ENCODE peak calls at places on chromosomes 12 and 14, in ten cellular contexts. One of them, this sample, is unnamed.

GRCh38 chr14:29215853-29216252 is 449.3 kb downstream of the FOXG1 start:
- DNase-seq in neuronal stem cell: no peak
- DNase-seq in testis: no peak
- DNase-seq in AG10803: peak; percentile 39
- DNase-seq in T-cell: no peak
- DNase-seq in chondrocyte: no peak
- DNase-seq in IMR-90: no peak
- DNase-seq in putamen: no peak
- DNase-seq in HEK293T: no peak
- DNase-seq in stimulated activated CD4-positive, alpha-beta T cell treated with anti-CD3 and anti-CD28 coated beads, Interleukin-12 subunit alpha, Interleukin-12 subunit beta, amount 100 ng/mL, for 4 hours: no peak
- DNase-seq in this sample: no peak

GRCh38 chr12:121581681-121582439 is 1.0 kb upstream of the KDM2B start:
- DNase-seq in neuronal stem cell: peak; percentile 8
- DNase-seq in testis: no peak
- DNase-seq in AG10803: peak; percentile 71
- DNase-seq in T-cell: no peak
- DNase-seq in chondrocyte: no peak
- DNase-seq in IMR-90: peak; percentile 50
- DNase-seq in putamen: no peak
- DNase-seq in HEK293T: no peak
- DNase-seq in stimulated activated CD4-positive, alpha-beta T cell treated with anti-CD3 and anti-CD28 coated beads, Interleukin-12 subunit alpha, Interleukin-12 subunit beta, amount 100 ng/mL, for 4 hours: no peak
- DNase-seq in this sample: peak; percentile 73

GRCh38 chr14:68792022-68792829 is 641 bp downstream of the ZFP36L1 start:
- DNase-seq in neuronal stem cell: no peak
- DNase-seq in testis: peak; percentile 15
- DNase-seq in AG10803: peak; percentile 25
- DNase-seq in T-cell: no peak
- DNase-seq in chondrocyte: no peak
- DNase-seq in IMR-90: no peak
- DNase-seq in putamen: no peak
- DNase-seq in HEK293T: no peak
- DNase-seq in stimulated activated CD4-positive, alpha-beta T cell treated with anti-CD3 and anti-CD28 coated beads, Interleukin-12 subunit alpha, Interleukin-12 subunit beta, amount 100 ng/mL, for 4 hours: no peak
- DNase-seq in this sample: no peak

GRCh38 chr14:73250781-73251500 is 13.6 kb downstream of the PAPLN start:
- DNase-seq in neuronal stem cell: no peak
- DNase-seq in testis: no peak
- DNase-seq in AG10803: no peak
- DNase-seq in T-cell: no peak
- DNase-seq in chondrocyte: no peak
- DNase-seq in IMR-90: no peak
- DNase-seq in putamen: no peak
- DNase-seq in HEK293T: no peak
- DNase-seq in stimulated activated CD4-positive, alpha-beta T cell treated with anti-CD3 and anti-CD28 coated beads, Interleukin-12 subunit alpha, Interleukin-12 subunit beta, amount 100 ng/mL, for 4 hours: no peak
- DNase-seq in this sample: no peak

GRCh38 chr12:84131076-84131475 is 781.5 kb downstream of the SLC6A15 start:
- DNase-seq in neuronal stem cell: no peak
- DNase-seq in testis: no peak
- DNase-seq in AG10803: peak; percentile 60
- DNase-seq in T-cell: no peak
- DNase-seq in chondrocyte: no peak
- DNase-seq in IMR-90: peak; percentile 83
- DNase-seq in putamen: no peak
- DNase-seq in HEK293T: no peak
- DNase-seq in stimulated activated CD4-positive, alpha-beta T cell treated with anti-CD3 and anti-CD28 coated beads, Interleukin-12 subunit alpha, Interleukin-12 subunit beta, amount 100 ng/mL, for 4 hours: no peak
- DNase-seq in this sample: no peak

GRCh38 chr14:74976264-74977113 is 21.1 kb upstream of the PGF start:
- DNase-seq in neuronal stem cell: no peak
- DNase-seq in testis: no peak
- DNase-seq in AG10803: no peak
- DNase-seq in T-cell: no peak
- DNase-seq in chondrocyte: no peak
- DNase-seq in IMR-90: no peak
- DNase-seq in putamen: no peak
- DNase-seq in HEK293T: peak; percentile 5
- DNase-seq in stimulated activated CD4-positive, alpha-beta T cell treated with anti-CD3 and anti-CD28 coated beads, Interleukin-12 subunit alpha, Interleukin-12 subunit beta, amount 100 ng/mL, for 4 hours: no peak
- DNase-seq in this sample: no peak

GRCh38 chr14:88189040-88189839 is 133.8 kb downstream of the KCNK10 start:
- DNase-seq in neuronal stem cell: peak; percentile 81
- DNase-seq in testis: peak; percentile 96
- DNase-seq in AG10803: peak; percentile 85
- DNase-seq in T-cell: peak; percentile 27
- DNase-seq in chondrocyte: no peak
- DNase-seq in IMR-90: peak; percentile 87
- DNase-seq in putamen: peak; percentile 80
- DNase-seq in HEK293T: peak; percentile 62
- DNase-seq in stimulated activated CD4-positive, alpha-beta T cell treated with anti-CD3 and anti-CD28 coated beads, Interleukin-12 subunit alpha, Interleukin-12 subunit beta, amount 100 ng/mL, for 4 hours: peak; percentile 30
- DNase-seq in this sample: peak; percentile 86

GRCh38 chr12:53757095-53757770 is 5.5 kb upstream of the CISTR start:
- DNase-seq in neuronal stem cell: peak; percentile 92
- DNase-seq in testis: peak; percentile 93
- DNase-seq in AG10803: peak; percentile 63
- DNase-seq in T-cell: peak; percentile 72
- DNase-seq in chondrocyte: no peak
- DNase-seq in IMR-90: peak; percentile 55
- DNase-seq in putamen: no peak
- DNase-seq in HEK293T: peak; percentile 88
- DNase-seq in stimulated activated CD4-positive, alpha-beta T cell treated with anti-CD3 and anti-CD28 coated beads, Interleukin-12 subunit alpha, Interleukin-12 subunit beta, amount 100 ng/mL, for 4 hours: peak; percentile 78
- DNase-seq in this sample: peak; percentile 73

GRCh38 chr12:127680516-127680915 is 586.5 kb upstream of the TMEM132C start:
- DNase-seq in neuronal stem cell: no peak
- DNase-seq in testis: no peak
- DNase-seq in AG10803: peak; percentile 77
- DNase-seq in T-cell: no peak
- DNase-seq in chondrocyte: no peak
- DNase-seq in IMR-90: no peak
- DNase-seq in putamen: no peak
- DNase-seq in HEK293T: no peak
- DNase-seq in stimulated activated CD4-positive, alpha-beta T cell treated with anti-CD3 and anti-CD28 coated beads, Interleukin-12 subunit alpha, Interleukin-12 subunit beta, amount 100 ng/mL, for 4 hours: no peak
- DNase-seq in this sample: no peak

GRCh38 chr12:49294086-49294803 is 702 bp upstream of the PRPH start:
- DNase-seq in neuronal stem cell: no peak
- DNase-seq in testis: no peak
- DNase-seq in AG10803: no peak
- DNase-seq in T-cell: no peak
- DNase-seq in chondrocyte: peak; percentile 70
- DNase-seq in IMR-90: no peak
- DNase-seq in putamen: no peak
- DNase-seq in HEK293T: no peak
- DNase-seq in stimulated activated CD4-positive, alpha-beta T cell treated with anti-CD3 and anti-CD28 coated beads, Interleukin-12 subunit alpha, Interleukin-12 subunit beta, amount 100 ng/mL, for 4 hours: no peak
- DNase-seq in this sample: no peak

GRCh38 chr14:88559852-88560251 is 3.0 kb upstream of the ZC3H14 start:
- DNase-seq in neuronal stem cell: no peak
- DNase-seq in testis: no peak
- DNase-seq in AG10803: peak; percentile 76
- DNase-seq in T-cell: no peak
- DNase-seq in chondrocyte: no peak
- DNase-seq in IMR-90: peak; percentile 72
- DNase-seq in putamen: peak; percentile 8
- DNase-seq in HEK293T: no peak
- DNase-seq in stimulated activated CD4-positive, alpha-beta T cell treated with anti-CD3 and anti-CD28 coated beads, Interleukin-12 subunit alpha, Interleukin-12 subunit beta, amount 100 ng/mL, for 4 hours: no peak
- DNase-seq in this sample: peak; percentile 46

GRCh38 chr12:20105938-20106337 is 262.4 kb upstream of the PDE3A start:
- DNase-seq in neuronal stem cell: no peak
- DNase-seq in testis: no peak
- DNase-seq in AG10803: peak; percentile 56
- DNase-seq in T-cell: no peak
- DNase-seq in chondrocyte: no peak
- DNase-seq in IMR-90: peak; percentile 65
- DNase-seq in putamen: no peak
- DNase-seq in HEK293T: no peak
- DNase-seq in stimulated activated CD4-positive, alpha-beta T cell treated with anti-CD3 and anti-CD28 coated beads, Interleukin-12 subunit alpha, Interleukin-12 subunit beta, amount 100 ng/mL, for 4 hours: no peak
- DNase-seq in this sample: no peak

GRCh38 chr12:27309293-27309994 is 23.2 kb upstream of the BMAL2 start:
- DNase-seq in neuronal stem cell: no peak
- DNase-seq in testis: no peak
- DNase-seq in AG10803: no peak
- DNase-seq in T-cell: no peak
- DNase-seq in chondrocyte: no peak
- DNase-seq in IMR-90: no peak
- DNase-seq in putamen: no peak
- DNase-seq in HEK293T: no peak
- DNase-seq in stimulated activated CD4-positive, alpha-beta T cell treated with anti-CD3 and anti-CD28 coated beads, Interleukin-12 subunit alpha, Interleukin-12 subunit beta, amount 100 ng/mL, for 4 hours: no peak
- DNase-seq in this sample: no peak

GRCh38 chr12:3928538-3929220 is 55.5 kb upstream of the PARP11 start:
- DNase-seq in neuronal stem cell: no peak
- DNase-seq in testis: peak; percentile 32
- DNase-seq in AG10803: no peak
- DNase-seq in T-cell: no peak
- DNase-seq in chondrocyte: no peak
- DNase-seq in IMR-90: no peak
- DNase-seq in putamen: no peak
- DNase-seq in HEK293T: no peak
- DNase-seq in stimulated activated CD4-positive, alpha-beta T cell treated with anti-CD3 and anti-CD28 coated beads, Interleukin-12 subunit alpha, Interleukin-12 subunit beta, amount 100 ng/mL, for 4 hours: no peak
- DNase-seq in this sample: no peak

GRCh38 chr14:68688872-68689371 is 103.9 kb downstream of the ZFP36L1 start:
- DNase-seq in neuronal stem cell: peak; percentile 23
- DNase-seq in testis: peak; percentile 43
- DNase-seq in AG10803: peak; percentile 86
- DNase-seq in T-cell: no peak
- DNase-seq in chondrocyte: no peak
- DNase-seq in IMR-90: peak; percentile 76
- DNase-seq in putamen: no peak
- DNase-seq in HEK293T: no peak
- DNase-seq in stimulated activated CD4-positive, alpha-beta T cell treated with anti-CD3 and anti-CD28 coated beads, Interleukin-12 subunit alpha, Interleukin-12 subunit beta, amount 100 ng/mL, for 4 hours: no peak
- DNase-seq in this sample: no peak

GRCh38 chr14:58072288-58073071 is 79.5 kb downstream of the ARMH4 start:
- DNase-seq in neuronal stem cell: peak; percentile 70
- DNase-seq in testis: peak; percentile 47
- DNase-seq in AG10803: peak; percentile 72
- DNase-seq in T-cell: peak; percentile 12
- DNase-seq in chondrocyte: no peak
- DNase-seq in IMR-90: peak; percentile 74
- DNase-seq in putamen: peak; percentile 47
- DNase-seq in HEK293T: peak; percentile 70
- DNase-seq in stimulated activated CD4-positive, alpha-beta T cell treated with anti-CD3 and anti-CD28 coated beads, Interleukin-12 subunit alpha, Interleukin-12 subunit beta, amount 100 ng/mL, for 4 hours: peak; percentile 7
- DNase-seq in this sample: peak; percentile 37

GRCh38 chr12:100566887-100567637 is 6.4 kb upstream of the GAS2L3 start:
- DNase-seq in neuronal stem cell: no peak
- DNase-seq in testis: peak; percentile 39
- DNase-seq in AG10803: no peak
- DNase-seq in T-cell: no peak
- DNase-seq in chondrocyte: no peak
- DNase-seq in IMR-90: peak; percentile 34
- DNase-seq in putamen: peak; percentile 36
- DNase-seq in HEK293T: no peak
- DNase-seq in stimulated activated CD4-positive, alpha-beta T cell treated with anti-CD3 and anti-CD28 coated beads, Interleukin-12 subunit alpha, Interleukin-12 subunit beta, amount 100 ng/mL, for 4 hours: no peak
- DNase-seq in this sample: peak; percentile 56

GRCh38 chr12:80101126-80101525 is 1.8 kb downstream of the OTOGL start:
- DNase-seq in neuronal stem cell: no peak
- DNase-seq in testis: no peak
- DNase-seq in AG10803: no peak
- DNase-seq in T-cell: no peak
- DNase-seq in chondrocyte: no peak
- DNase-seq in IMR-90: no peak
- DNase-seq in putamen: peak; percentile 46
- DNase-seq in HEK293T: no peak
- DNase-seq in stimulated activated CD4-positive, alpha-beta T cell treated with anti-CD3 and anti-CD28 coated beads, Interleukin-12 subunit alpha, Interleukin-12 subunit beta, amount 100 ng/mL, for 4 hours: no peak
- DNase-seq in this sample: no peak

GRCh38 chr12:49976547-49976946 is 3.8 kb downstream of the AQP6 start:
- DNase-seq in neuronal stem cell: no peak
- DNase-seq in testis: no peak
- DNase-seq in AG10803: no peak
- DNase-seq in T-cell: no peak
- DNase-seq in chondrocyte: peak; percentile 28
- DNase-seq in IMR-90: no peak
- DNase-seq in putamen: no peak
- DNase-seq in HEK293T: no peak
- DNase-seq in stimulated activated CD4-positive, alpha-beta T cell treated with anti-CD3 and anti-CD28 coated beads, Interleukin-12 subunit alpha, Interleukin-12 subunit beta, amount 100 ng/mL, for 4 hours: no peak
- DNase-seq in this sample: no peak

GRCh38 chr12:109098671-109099070 is 1.3 kb downstream of the UNG start:
- DNase-seq in neuronal stem cell: no peak
- DNase-seq in testis: no peak
- DNase-seq in AG10803: no peak
- DNase-seq in T-cell: no peak
- DNase-seq in chondrocyte: no peak
- DNase-seq in IMR-90: no peak
- DNase-seq in putamen: no peak
- DNase-seq in HEK293T: no peak
- DNase-seq in stimulated activated CD4-positive, alpha-beta T cell treated with anti-CD3 and anti-CD28 coated beads, Interleukin-12 subunit alpha, Interleukin-12 subunit beta, amount 100 ng/mL, for 4 hours: no peak
- DNase-seq in this sample: no peak

GRCh38 chr12:103313894-103314293 is 181.9 kb downstream of the C12orf42 start:
- DNase-seq in neuronal stem cell: no peak
- DNase-seq in testis: no peak
- DNase-seq in AG10803: no peak
- DNase-seq in T-cell: no peak
- DNase-seq in chondrocyte: no peak
- DNase-seq in IMR-90: no peak
- DNase-seq in putamen: no peak
- DNase-seq in HEK293T: no peak
- DNase-seq in stimulated activated CD4-positive, alpha-beta T cell treated with anti-CD3 and anti-CD28 coated beads, Interleukin-12 subunit alpha, Interleukin-12 subunit beta, amount 100 ng/mL, for 4 hours: no peak
- DNase-seq in this sample: no peak

GRCh38 chr14:37195327-37195726 is 2.4 kb upstream of the MIPOL1 start:
- DNase-seq in neuronal stem cell: no peak
- DNase-seq in testis: no peak
- DNase-seq in AG10803: peak; percentile 57
- DNase-seq in T-cell: no peak
- DNase-seq in chondrocyte: no peak
- DNase-seq in IMR-90: peak; percentile 87
- DNase-seq in putamen: no peak
- DNase-seq in HEK293T: no peak
- DNase-seq in stimulated activated CD4-positive, alpha-beta T cell treated with anti-CD3 and anti-CD28 coated beads, Interleukin-12 subunit alpha, Interleukin-12 subunit beta, amount 100 ng/mL, for 4 hours: no peak
- DNase-seq in this sample: no peak

GRCh38 chr14:76957224-76957881 is 71.2 kb downstream of the IRF2BPL start:
- DNase-seq in neuronal stem cell: no peak
- DNase-seq in testis: no peak
- DNase-seq in AG10803: no peak
- DNase-seq in T-cell: no peak
- DNase-seq in chondrocyte: no peak
- DNase-seq in IMR-90: no peak
- DNase-seq in putamen: peak; percentile 24
- DNase-seq in HEK293T: no peak
- DNase-seq in stimulated activated CD4-positive, alpha-beta T cell treated with anti-CD3 and anti-CD28 coated beads, Interleukin-12 subunit alpha, Interleukin-12 subunit beta, amount 100 ng/mL, for 4 hours: no peak
- DNase-seq in this sample: no peak

GRCh38 chr14:51328942-51329350 is 88.9 kb downstream of the TMX1 start:
- DNase-seq in neuronal stem cell: no peak
- DNase-seq in testis: no peak
- DNase-seq in AG10803: peak; percentile 83
- DNase-seq in T-cell: no peak
- DNase-seq in chondrocyte: no peak
- DNase-seq in IMR-90: peak; percentile 69
- DNase-seq in putamen: no peak
- DNase-seq in HEK293T: no peak
- DNase-seq in stimulated activated CD4-positive, alpha-beta T cell treated with anti-CD3 and anti-CD28 coated beads, Interleukin-12 subunit alpha, Interleukin-12 subunit beta, amount 100 ng/mL, for 4 hours: no peak
- DNase-seq in this sample: no peak

GRCh38 chr12:96447256-96447655 is 42.1 kb upstream of the CFAP54 start:
- DNase-seq in neuronal stem cell: no peak
- DNase-seq in testis: no peak
- DNase-seq in AG10803: no peak
- DNase-seq in T-cell: no peak
- DNase-seq in chondrocyte: no peak
- DNase-seq in IMR-90: no peak
- DNase-seq in putamen: no peak
- DNase-seq in HEK293T: no peak
- DNase-seq in stimulated activated CD4-positive, alpha-beta T cell treated with anti-CD3 and anti-CD28 coated beads, Interleukin-12 subunit alpha, Interleukin-12 subunit beta, amount 100 ng/mL, for 4 hours: no peak
- DNase-seq in this sample: no peak

GRCh38 chr14:99287269-99287942 is 15.4 kb upstream of the BCL11B start:
- DNase-seq in neuronal stem cell: no peak
- DNase-seq in testis: no peak
- DNase-seq in AG10803: no peak
- DNase-seq in T-cell: no peak
- DNase-seq in chondrocyte: no peak
- DNase-seq in IMR-90: no peak
- DNase-seq in putamen: no peak
- DNase-seq in HEK293T: no peak
- DNase-seq in stimulated activated CD4-positive, alpha-beta T cell treated with anti-CD3 and anti-CD28 coated beads, Interleukin-12 subunit alpha, Interleukin-12 subunit beta, amount 100 ng/mL, for 4 hours: no peak
- DNase-seq in this sample: no peak

GRCh38 chr14:101583006-101583708 is 21.9 kb downstream of the DIO3 start:
- DNase-seq in neuronal stem cell: no peak
- DNase-seq in testis: no peak
- DNase-seq in AG10803: no peak
- DNase-seq in T-cell: no peak
- DNase-seq in chondrocyte: peak; percentile 52
- DNase-seq in IMR-90: no peak
- DNase-seq in putamen: no peak
- DNase-seq in HEK293T: no peak
- DNase-seq in stimulated activated CD4-positive, alpha-beta T cell treated with anti-CD3 and anti-CD28 coated beads, Interleukin-12 subunit alpha, Interleukin-12 subunit beta, amount 100 ng/mL, for 4 hours: no peak
- DNase-seq in this sample: no peak

GRCh38 chr12:112327209-112327930 is 54.9 kb downstream of the HECTD4 start:
- DNase-seq in neuronal stem cell: no peak
- DNase-seq in testis: no peak
- DNase-seq in AG10803: no peak
- DNase-seq in T-cell: no peak
- DNase-seq in chondrocyte: no peak
- DNase-seq in IMR-90: no peak
- DNase-seq in putamen: no peak
- DNase-seq in HEK293T: no peak
- DNase-seq in stimulated activated CD4-positive, alpha-beta T cell treated with anti-CD3 and anti-CD28 coated beads, Interleukin-12 subunit alpha, Interleukin-12 subunit beta, amount 100 ng/mL, for 4 hours: no peak
- DNase-seq in this sample: no peak

This sample was measured in globus pallidus.